ENCODE peak calls at places on chromosomes 6 and 20, in six cellular contexts. W, V, J, C, D and O are unnamed samples.

GRCh38 chr20:24608926-24609667 is 139.7 kb downstream of the SYNDIG1 start:
- DNase-seq in C (no peak), V (peak), D (no peak), J (no peak), W (no peak), O (no peak)

GRCh38 chr6:3841066-3841454 is 8.1 kb upstream of the FAM50B start:
- DNase-seq in J (no peak), V (peak), C (no peak), D (no peak), W (no peak), O (no peak)

GRCh38 chr20:36055145-36055544 is 86.8 kb downstream of the CNBD2 start:
- DNase-seq in V (no peak), W (no peak), D (no peak), C (no peak), J (no peak), O (no peak)

GRCh38 chr6:132888701-132889100 is 74.3 kb downstream of the RPS12 start:
- DNase-seq in V (no peak), D (no peak), C (no peak), J (peak), W (no peak), O (no peak)

GRCh38 chr6:10535198-10535597 is 14.0 kb downstream of the GCNT2 start:
- DNase-seq in J (no peak), D (no peak), C (no peak), V (no peak), W (no peak), O (no peak)

GRCh38 chr6:11822346-11822745 is 43.7 kb upstream of the ADTRP start:
- DNase-seq in W (no peak), V (no peak), J (no peak), D (no peak), C (no peak), O (no peak)

GRCh38 chr20:1806456-1806855 is 88.8 kb upstream of the SIRPA start:
- DNase-seq in J (no peak), W (no peak), C (no peak), D (no peak), V (no peak), O (no peak)

GRCh38 chr6:155221086-155221485 is 42.7 kb upstream of the CLDN20 start:
- DNase-seq in W (no peak), C (no peak), D (no peak), J (no peak), V (no peak), O (no peak)

GRCh38 chr20:25238319-25239037 is 9.4 kb upstream of the PYGB start:
- DNase-seq in W (no peak), V (peak), D (no peak), C (peak), J (no peak), O (no peak)

GRCh38 chr6:2108700-2109306 is 136.6 kb downstream of the GMDS start:
- DNase-seq in C (no peak), V (no peak), W (no peak), D (no peak), J (peak), O (no peak)

GRCh38 chr6:121615493-121615892 is 180.0 kb downstream of the GJA1 start:
- DNase-seq in C (no peak), V (no peak), J (no peak), D (no peak), W (no peak), O (peak)

GRCh38 chr20:61956396-61957342 is 109.0 kb downstream of the TAF4 start:
- DNase-seq in J (no peak), C (no peak), W (no peak), D (no peak), V (no peak), O (no peak)

GRCh38 chr20:22490287-22491187 is 93.8 kb downstream of the FOXA2 start:
- DNase-seq in V (peak), W (no peak), D (no peak), C (peak), J (no peak), O (peak)

GRCh38 chr6:37168809-37169457 is 1.0 kb upstream of the PIM1 start:
- DNase-seq in D (no peak), W (no peak), C (peak), V (no peak), J (peak), O (peak)

GRCh38 chr20:31838646-31839292 is 6.6 kb downstream of the FOXS1 start:
- DNase-seq in V (peak), D (no peak), J (no peak), C (no peak), W (no peak), O (no peak)